ENCODE peak calls at places on chromosomes 1 and 21, in four cellular contexts. N is ovary, A is gastrocnemius medialis, Y is body of pancreas. W is an unnamed sample.

GRCh38 chr1:206967096-206967851 is 3.0 kb downstream of the FCAMR start:
- DNase-seq in N (no peak), A (no peak), Y (no peak), W (no peak)

GRCh38 chr1:29506678-29507225 is 270.4 kb downstream of the PTPRU start:
- DNase-seq in N (no peak), A (no peak), Y (no peak), W (no peak)

GRCh38 chr21:37153193-37153934 is 80.3 kb downstream of the TTC3 start:
- DNase-seq in N (peak; percentile 18), A (no peak), Y (no peak), W (no peak)

GRCh38 chr1:42834803-42835202 is 11.6 kb upstream of the ZNF691 start:
- DNase-seq in N (no peak), A (no peak), Y (no peak), W (no peak)

GRCh38 chr1:200895801-200896570 is 1.3 kb downstream of the INAVA start:
- DNase-seq in N (no peak), A (no peak), Y (no peak), W (no peak)

GRCh38 chr1:89890085-89890754 is 69.4 kb downstream of the LRRC8D start:
- DNase-seq in N (no peak), A (no peak), Y (peak; percentile 23), W (no peak)

GRCh38 chr1:12150456-12151200 is 16.2 kb upstream of the TNFRSF1B start:
- DNase-seq in N (no peak), A (no peak), Y (no peak), W (no peak)

GRCh38 chr1:201396859-201397464 is 2.2 kb downstream of the LAD1 start:
- DNase-seq in N (no peak), A (no peak), Y (peak; percentile 86), W (no peak)

GRCh38 chr1:223842784-223843183 is 3.0 kb downstream of the TP53BP2 start:
- DNase-seq in N (no peak), A (no peak), Y (no peak), W (no peak)

GRCh38 chr1:223845810-223846667 is at the start of gene TP53BP2:
- DNase-seq in N (peak; percentile 88), A (peak; percentile 88), Y (peak; percentile 91), W (peak; percentile 91)

GRCh38 chr1:223843934-223844333 is 1.8 kb downstream of the TP53BP2 start:
- DNase-seq in N (no peak), A (no peak), Y (no peak), W (no peak)

GRCh38 chr1:223844962-223845809 is 561 bp downstream of the TP53BP2 start:
- DNase-seq in N (no peak), A (peak; percentile 43), Y (peak; percentile 65), W (peak; percentile 31)

DNA sequence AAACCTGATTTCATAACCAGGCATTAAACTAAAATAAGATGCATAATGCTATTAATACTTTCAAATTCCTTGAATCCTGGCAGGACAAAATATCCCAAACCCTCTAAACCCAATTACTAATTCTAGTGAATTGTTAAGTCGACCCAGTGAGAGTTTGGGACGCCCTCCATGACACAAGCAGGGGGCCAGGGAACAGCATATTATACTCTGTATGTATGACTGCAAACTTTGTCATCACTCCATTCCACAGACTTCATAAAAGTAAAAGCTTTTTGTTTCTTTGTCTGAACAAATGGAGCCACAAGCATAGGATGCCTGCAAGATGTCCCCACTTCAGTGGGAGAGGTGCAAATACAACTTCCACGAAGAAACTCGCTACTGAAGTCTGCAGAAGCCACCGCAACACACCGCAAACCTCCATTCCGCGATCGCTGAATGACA is 1.2 kb downstream of the TP53BP2 start:
- DNase-seq in N (no peak), A (no peak), Y (no peak), W (no peak)
- H3K27ac ChIP-seq in N (peak overlapping the region; percentile 98), A (peak overlapping the region; percentile 90), Y (peak overlapping the region; percentile 97), W (peak overlapping the region; percentile 91)

GRCh38 chr1:192939440-192939839 is 119.7 kb downstream of the UCHL5 start:
- DNase-seq in N (no peak), A (no peak), Y (no peak), W (no peak)
- H3K27ac ChIP-seq in N (no peak overlapping the region), A (no peak overlapping the region), Y (no peak overlapping the region), W (no peak overlapping the region)

DNA sequence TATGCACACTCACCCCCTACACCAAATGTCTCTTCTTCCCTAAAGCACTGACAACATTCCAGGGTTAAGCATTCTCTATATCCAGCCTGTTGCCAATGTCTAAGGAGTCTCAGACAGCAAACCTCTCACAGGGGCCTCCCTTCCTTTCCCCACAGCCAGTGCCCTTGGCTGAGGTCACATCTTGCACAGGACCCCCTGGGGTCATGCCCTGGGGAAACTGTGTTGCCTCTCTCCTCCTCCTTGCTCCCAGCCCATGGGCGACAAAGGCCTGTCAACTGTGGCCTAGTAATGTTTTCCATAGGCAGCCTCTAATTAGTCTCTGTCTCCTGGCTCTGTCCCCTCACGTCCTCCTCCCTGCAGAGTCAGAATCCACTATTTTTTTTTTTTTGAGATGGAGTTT is 54.6 kb downstream of the NENF start:
- DNase-seq in N (no peak), A (no peak), Y (no peak), W (no peak)
- H3K27ac ChIP-seq in N (no peak overlapping the region), A (no peak overlapping the region), Y (no peak overlapping the region), W (peak overlapping the region; percentile 87)

GRCh38 chr1:23169219-23169575 is 541 bp upstream of the LUZP1 start:
- DNase-seq in N (no peak), A (no peak), Y (no peak), W (no peak)
- H3K27ac ChIP-seq in N (peak overlapping the region; percentile 85), A (peak overlapping the region; percentile 58), Y (peak overlapping the region; percentile 84), W (peak overlapping the region; percentile 65)

DNA sequence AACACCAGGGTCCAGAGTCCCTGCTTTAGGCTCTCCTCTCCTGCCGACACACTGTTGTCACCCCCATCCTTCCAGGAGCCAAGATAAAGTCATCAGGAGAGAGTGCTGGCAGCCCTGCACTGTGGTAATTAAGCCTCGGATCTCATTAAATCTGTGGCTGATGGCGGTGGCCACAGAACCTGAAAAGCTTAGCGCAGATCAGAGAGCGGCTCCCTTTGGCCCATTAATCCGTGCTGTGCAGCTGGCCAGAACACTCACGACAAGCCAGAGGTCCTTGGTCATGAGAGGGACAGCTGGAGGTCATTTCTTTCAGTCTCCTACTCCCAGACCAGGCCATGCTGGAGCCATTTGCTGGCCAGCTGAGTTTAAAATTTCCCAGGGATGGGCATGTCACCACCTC is 1.6 kb upstream of the PAFAH2 start:
- DNase-seq in N (no peak), A (peak; percentile 24), Y (no peak), W (no peak)
- H3K27ac ChIP-seq in N (no peak overlapping the region), A (no peak overlapping the region), Y (no peak overlapping the region), W (no peak overlapping the region)

DNA sequence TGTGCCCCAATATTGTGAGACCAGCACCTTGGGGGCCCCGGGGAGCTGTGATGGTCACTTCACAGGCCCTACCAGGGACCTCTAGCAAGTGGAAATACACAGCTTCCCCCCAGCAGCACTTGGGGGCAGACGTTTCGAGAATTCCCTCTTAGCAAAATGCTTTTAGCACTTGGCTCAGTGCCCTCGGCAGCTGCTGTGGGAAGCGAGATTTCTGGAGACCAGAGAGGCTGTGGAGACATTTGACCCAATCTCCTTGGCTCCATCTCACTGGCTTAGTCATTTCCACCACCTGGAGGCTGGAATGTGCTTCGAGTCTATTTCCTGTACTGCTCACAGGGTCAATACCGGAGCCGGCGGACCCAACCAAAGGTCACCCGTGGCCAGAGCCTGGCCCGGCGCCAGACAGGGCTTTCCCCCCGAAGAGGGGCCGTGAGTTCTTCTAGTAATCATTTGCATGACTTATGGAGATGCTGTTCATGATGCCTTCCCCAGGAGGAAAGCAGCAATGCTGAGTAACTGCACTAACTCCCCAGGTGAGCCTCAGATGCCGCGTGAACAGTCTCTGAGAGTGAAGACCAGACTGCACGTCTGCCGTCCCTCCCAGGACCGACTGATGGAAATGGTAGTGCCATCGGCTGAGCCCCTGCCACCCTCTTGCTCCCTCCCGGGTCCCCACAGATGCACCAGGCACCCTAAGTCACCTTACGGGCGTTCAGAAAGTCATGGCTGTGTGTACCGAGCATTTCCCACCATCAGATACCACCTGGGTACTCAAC is 4.4 kb upstream of the C2CD2 start:
- DNase-seq in N (peak; percentile 83), A (peak; percentile 62), Y (peak; percentile 54), W (no peak)
- H3K27ac ChIP-seq in N (peak overlapping the region; percentile 63), A (peak overlapping the region; percentile 60), Y (peak overlapping the region; percentile 14), W (peak overlapping the region; percentile 69)

DNA sequence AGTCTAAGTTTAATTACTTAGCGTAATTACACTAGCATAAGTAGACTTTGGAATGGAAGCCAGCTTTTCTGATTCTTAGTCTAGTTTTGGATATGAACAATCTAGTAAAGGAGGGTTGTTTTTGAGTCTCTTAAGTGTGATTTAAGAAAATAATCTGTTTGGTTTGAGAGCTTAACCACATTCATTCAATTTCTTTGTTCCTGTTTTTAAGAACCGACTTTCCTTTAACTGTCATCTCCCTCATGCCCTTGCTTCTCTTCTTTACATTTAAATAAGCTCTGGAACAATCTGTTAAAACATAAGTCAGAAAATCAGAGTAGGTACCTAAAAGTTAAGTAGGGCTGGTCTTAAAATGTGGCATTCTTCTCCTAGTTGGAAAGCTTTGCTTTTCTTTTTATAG is 27.7 kb downstream of the CDC42 start:
- DNase-seq in N (no peak), A (no peak), Y (no peak), W (no peak)
- H3K27ac ChIP-seq in N (no peak overlapping the region), A (no peak overlapping the region), Y (no peak overlapping the region), W (no peak overlapping the region)

GRCh38 chr1:27116697-27117096 is 38.2 kb downstream of the SLC9A1 start:
- DNase-seq in N (no peak), A (peak; percentile 44), Y (no peak), W (no peak)
- H3K27ac ChIP-seq in N (no peak overlapping the region), A (peak overlapping the region; percentile 55), Y (peak overlapping the region; percentile 27), W (peak overlapping the region; percentile 83)

W was measured in dorsolateral prefrontal cortex.